ENCODE peak calls at places on chromosomes 11 and 22, in seven cellular contexts. K, Y, Z, R, G, P and N are unnamed samples.
A peak's percentile ranks its signal among the peaks of the same experiment; 100 is the strongest.

GRCh38 chr11:82899191-82899820 is 924 bp downstream of the PRCP start:
- DNase-seq in K (peak; percentile 88), Y (no peak), Z (no peak), R (no peak), G (no peak), P (no peak), N (no peak)

GRCh38 chr22:48371391-48371790 is 1456.3 kb downstream of the BRD1 start:
- DNase-seq in K (no peak), Y (no peak), Z (peak; percentile 28), R (no peak), G (no peak), P (no peak), N (no peak)

GRCh38 chr11:10305262-10305963 is 540 bp downstream of the ADM start:
- DNase-seq in K (peak; percentile 71), Y (no peak), Z (peak; percentile 90), R (peak; percentile 51), G (no peak), P (no peak), N (no peak)

GRCh38 chr11:86637976-86638375 is 34.4 kb downstream of the ME3 start:
- DNase-seq in K (peak; percentile 12), Y (no peak), Z (no peak), R (no peak), G (no peak), P (no peak), N (no peak)

GRCh38 chr11:57345555-57346151 is 7.5 kb downstream of the P2RX3 start:
- DNase-seq in K (peak; percentile 78), Y (peak; percentile 68), Z (peak; percentile 82), R (peak; percentile 84), G (peak; percentile 58), P (peak; percentile 70), N (peak; percentile 77)

GRCh38 chr11:80146231-80146630 is 705.4 kb upstream of the TENM4 start:
- DNase-seq in K (no peak), Y (no peak), Z (no peak), R (no peak), G (no peak), P (no peak), N (no peak)

GRCh38 chr11:42524534-42525227 is 787.1 kb upstream of the API5 start:
- DNase-seq in K (peak; percentile 71), Y (peak; percentile 41), Z (no peak), R (peak; percentile 28), G (peak; percentile 25), P (peak; percentile 60), N (peak; percentile 39)

GRCh38 chr22:39932918-39933649 is 27.1 kb upstream of the TMA7B start:
- DNase-seq in K (peak; percentile 64), Y (no peak), Z (no peak), R (peak; percentile 61), G (peak; percentile 27), P (peak; percentile 12), N (no peak)

GRCh38 chr11:78365381-78365792 is 52.2 kb downstream of the GAB2 start:
- DNase-seq in K (no peak), Y (no peak), Z (no peak), R (no peak), G (peak; percentile 45), P (no peak), N (no peak)

GRCh38 chr11:68340784-68341556 is 28.6 kb downstream of the LRP5 start:
- DNase-seq in K (no peak), Y (no peak), Z (no peak), R (no peak), G (no peak), P (no peak), N (no peak)

GRCh38 chr11:27722117-27722844 is 22.0 kb upstream of the BDNF start:
- DNase-seq in K (no peak), Y (no peak), Z (no peak), R (peak; percentile 7), G (no peak), P (peak; percentile 16), N (no peak)

GRCh38 chr11:91261513-91261912 is 963.1 kb upstream of the FAT3 start:
- DNase-seq in K (peak; percentile 24), Y (no peak), Z (no peak), R (no peak), G (no peak), P (no peak), N (no peak)

GRCh38 chr11:57763568-57763967 is 2.0 kb downstream of the CTNND1 start:
- DNase-seq in K (no peak), Y (no peak), Z (no peak), R (no peak), G (no peak), P (no peak), N (peak; percentile 15)

GRCh38 chr11:86183694-86184093 is 60.9 kb upstream of the EED start:
- DNase-seq in K (peak; percentile 42), Y (no peak), Z (no peak), R (no peak), G (no peak), P (no peak), N (no peak)

GRCh38 chr11:60932605-60933346 is 8.5 kb downstream of the TMEM132A start:
- DNase-seq in K (no peak), Y (no peak), Z (peak; percentile 69), R (no peak), G (no peak), P (no peak), N (no peak)

GRCh38 chr11:64766881-64767280 is 7.1 kb upstream of the PYGM start:
- DNase-seq in K (no peak), Y (no peak), Z (peak; percentile 75), R (no peak), G (no peak), P (no peak), N (no peak)

GRCh38 chr22:30806391-30806861 is 111.8 kb downstream of the OSBP2 start:
- DNase-seq in K (peak; percentile 74), Y (no peak), Z (no peak), R (no peak), G (peak; percentile 44), P (no peak), N (no peak)

GRCh38 chr11:27438595-27438981 is 34.0 kb downstream of the LGR4 start:
- DNase-seq in K (no peak), Y (no peak), Z (no peak), R (no peak), G (no peak), P (no peak), N (no peak)

GRCh38 chr11:441418-442274 is at the start of gene ANO9:
- DNase-seq in K (no peak), Y (no peak), Z (peak; percentile 89), R (peak; percentile 87), G (no peak), P (peak; percentile 9), N (peak; percentile 61)

GRCh38 chr11:103295704-103296103 is 186.5 kb downstream of the DYNC2H1 start:
- DNase-seq in K (peak; percentile 22), Y (no peak), Z (no peak), R (no peak), G (no peak), P (no peak), N (no peak)

GRCh38 chr11:57751676-57752253 is at the start of gene BTBD18:
- DNase-seq in K (peak; percentile 63), Y (no peak), Z (no peak), R (peak; percentile 48), G (peak; percentile 19), P (peak; percentile 74), N (peak; percentile 49)

GRCh38 chr22:32668254-32669094 is 133.0 kb upstream of the TIMP3 start:
- DNase-seq in K (no peak), Y (no peak), Z (no peak), R (no peak), G (no peak), P (no peak), N (no peak)

DNA sequence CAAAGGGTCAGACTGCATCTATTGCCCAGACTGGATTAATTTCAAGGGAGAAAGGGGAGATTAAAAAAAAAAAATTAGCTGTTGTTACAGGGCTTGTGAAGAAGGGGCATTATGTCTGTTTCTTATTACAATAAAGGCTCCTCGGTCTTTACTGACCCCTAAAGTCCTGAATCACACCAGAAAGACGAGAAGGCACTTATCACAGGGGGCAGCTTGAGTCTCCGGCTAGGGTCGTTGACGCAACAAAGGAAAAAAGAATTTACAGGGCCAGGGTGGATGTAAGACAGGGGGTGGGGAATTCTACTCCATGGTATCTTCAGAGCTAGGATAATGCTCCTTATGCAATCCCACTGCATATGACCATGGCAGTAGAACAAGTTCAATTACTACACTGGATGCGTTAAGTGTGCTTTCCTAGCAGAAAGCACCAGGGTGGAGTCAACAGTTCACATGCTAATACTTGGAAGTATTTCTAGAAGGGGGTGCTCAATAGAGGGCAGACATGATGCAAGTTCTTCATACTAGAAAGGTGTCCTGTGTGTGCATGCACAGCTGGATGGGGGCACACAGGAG is 16.5 kb downstream of the DDX17 start:
- DNase-seq in K (no peak), Y (no peak), Z (no peak), R (no peak), G (no peak), P (no peak), N (no peak)
- TF ChIP-seq POLR2A in K (no peak), Y (no peak), Z (no peak), R (no peak), G (no peak), P (no peak), N (no peak)

GRCh38 chr11:129861702-129862107 is 33.7 kb downstream of the NFRKB start:
- DNase-seq in K (no peak), Y (peak; percentile 76), Z (no peak), R (peak; percentile 72), G (peak; percentile 78), P (peak; percentile 68), N (peak; percentile 93)
- TF ChIP-seq POLR2A in K (no peak), Y (no peak), Z (no peak), R (no peak), G (no peak), P (peak; percentile 29), N (peak; percentile 25)

GRCh38 chr22:38761202-38762162 is 5.7 kb upstream of the SUN2 start:
- DNase-seq in K (peak; percentile 44), Y (no peak), Z (peak; percentile 82), R (peak; percentile 41), G (no peak), P (no peak), N (no peak)
- TF ChIP-seq POLR2A in K (no peak), Y (no peak), Z (no peak), R (no peak), G (no peak), P (no peak), N (no peak)

GRCh38 chr22:19524170-19525115 is at the start of gene CLDN5:
- DNase-seq in K (no peak), Y (no peak), Z (peak; percentile 76), R (no peak), G (no peak), P (peak; percentile 31), N (no peak)
- TF ChIP-seq POLR2A in K (no peak), Y (no peak), Z (no peak), R (peak; percentile 36), G (no peak), P (no peak), N (peak; percentile 15)